ENCODE peak calls at places on chromosome 17, in nine cellular contexts. W is astrocyte, T is MM.1S, O is neural progenitor cell, J is K562, V is mesenchymal stem cell, B is OCI-LY7, E is HepG2, N is fibroblast of lung. X is an unnamed sample. For H3K9me3, the result is how much of the 10 kb centered on the place peaks cover.

GRCh38 chr17:5500804-5501391 is 14.5 kb downstream of the MIS12 start:
- DNase-seq in W (peak), T (peak), O (peak), J (no peak), V (peak), B (peak), E (peak), N (peak), X (peak)

GRCh38 chr17:21213491-21214014 is 408 bp downstream of the TMEM11 start:
- DNase-seq in W (peak), T (peak), O (peak), J (peak), V (no peak), B (peak), E (no peak), N (no peak), X (peak)

GRCh38 chr17:45405250-45406086 is 27.2 kb downstream of the ARHGAP27 start:
- DNase-seq in W (no peak), T (no peak), O (peak), J (peak), V (peak), B (peak), E (no peak), N (no peak), X (peak)

GRCh38 chr17:81722184-81723120 is 10.4 kb downstream of the SLC25A10 start:
- DNase-seq in W (no peak), T (peak), O (no peak), J (peak), V (no peak), B (no peak), E (no peak), N (peak), X (peak)

GRCh38 chr17:4833941-4834501 is 881 bp downstream of the MINK1 start:
- DNase-seq in W (peak), T (no peak), O (peak), J (no peak), V (peak), B (peak), E (peak), N (peak), X (peak)

GRCh38 chr17:37392024-37392590 is 14.5 kb downstream of the ACACA start:
- DNase-seq in W (peak), T (peak), O (peak), J (no peak), V (peak), B (no peak), E (no peak), N (peak), X (peak)

GRCh38 chr17:44992242-44992939 is 24.3 kb upstream of the C1QL1 start:
- DNase-seq in W (no peak), T (no peak), O (no peak), J (no peak), V (no peak), B (no peak), E (no peak), N (no peak), X (no peak)

GRCh38 chr17:57946798-57947358 is 8.3 kb downstream of the CUEDC1 start:
- DNase-seq in W (peak), T (peak), O (no peak), J (no peak), V (peak), B (peak), E (peak), N (peak), X (peak)

GRCh38 chr17:59165933-59166342 is 10.4 kb downstream of the PRR11 start:
- DNase-seq in W (peak), T (peak), O (peak), J (no peak), V (peak), B (peak), E (peak), N (peak), X (peak)

GRCh38 chr17:1714980-1715802 is 5.0 kb upstream of the TLCD2 start:
- DNase-seq in W (peak), T (no peak), O (peak), J (peak), V (peak), B (no peak), E (peak), N (peak), X (peak)

GRCh38 chr17:37476431-37477130 is 13.1 kb upstream of the DUSP14 start:
- DNase-seq in W (no peak), T (no peak), O (no peak), J (no peak), V (peak), B (no peak), E (peak), N (peak), X (peak)

GRCh38 chr17:59783221-59784016 is 76.0 kb downstream of the VMP1 start:
- DNase-seq in W (peak), T (no peak), O (no peak), J (peak), V (peak), B (peak), E (no peak), N (peak), X (no peak)

GRCh38 chr17:60744355-60744958 is 66.8 kb downstream of the BCAS3 start:
- DNase-seq in W (no peak), T (no peak), O (no peak), J (no peak), V (no peak), B (no peak), E (no peak), N (peak), X (no peak)

GRCh38 chr17:10033982-10034381 is 128.9 kb upstream of the RCVRN start:
- DNase-seq in W (no peak), T (no peak), O (no peak), J (no peak), V (no peak), B (no peak), E (no peak), N (peak), X (no peak)

GRCh38 chr17:7407033-7407432 is 612 bp upstream of the NLGN2 start:
- DNase-seq in W (no peak), T (no peak), O (no peak), J (no peak), V (no peak), B (no peak), E (no peak), N (no peak), X (no peak)

GRCh38 chr17:48384164-48384563 is 45.9 kb downstream of the SKAP1 start:
- DNase-seq in W (no peak), T (no peak), O (no peak), J (no peak), V (no peak), B (no peak), E (no peak), N (no peak), X (no peak)
- H3K4me2 ChIP-seq in W (no peak), T (no peak), O (no peak), J (peak), V (no peak), B (no peak), E (no peak), N (no peak), X (no peak)

DNA sequence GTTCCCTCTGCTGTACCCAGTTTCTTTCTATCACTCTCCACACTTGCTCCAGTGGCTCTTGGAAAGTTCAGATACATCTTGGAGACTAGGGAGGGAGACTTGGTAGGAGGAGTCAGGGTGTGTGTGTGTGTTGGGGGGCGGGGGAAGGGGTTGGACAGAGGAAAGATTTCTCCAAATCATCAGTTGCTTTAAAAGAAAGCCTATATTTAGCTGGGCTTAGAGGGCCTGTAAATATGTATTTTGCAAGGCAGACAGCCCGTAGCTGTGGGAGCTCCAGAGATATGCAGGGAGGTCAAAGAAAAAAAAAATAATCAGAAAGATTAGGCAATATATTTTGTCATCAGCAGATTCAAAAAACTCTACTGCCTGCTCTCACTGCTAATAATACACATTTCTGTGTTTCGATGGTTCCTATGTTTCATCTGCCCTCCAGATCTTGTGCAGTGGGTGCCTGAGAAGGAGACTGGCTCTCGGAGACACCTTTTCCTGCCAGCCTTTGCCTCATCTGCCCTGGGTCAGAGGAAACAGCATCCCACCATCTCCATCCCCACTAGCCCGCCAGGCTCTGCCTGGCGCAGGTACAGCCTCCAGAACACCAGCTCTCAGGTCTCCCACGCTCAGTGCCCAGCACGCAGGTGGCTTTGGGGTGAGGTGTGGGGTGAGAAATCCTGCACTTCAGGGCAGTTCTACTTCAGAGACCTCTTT is 4.8 kb upstream of the PPP1R9B start:
- DNase-seq in W (no peak), T (peak), O (no peak), J (no peak), V (peak), B (no peak), E (no peak), N (peak), X (peak)
- H3K9me3 ChIP-seq in W (under half), T (under half), O (under half), J (under half), V (under half), B (under half), E (under half), N (under half), X (under half)

GRCh38 chr17:289409-289808 is 63.2 kb downstream of the RPH3AL start:
- DNase-seq in W (no peak), T (no peak), O (no peak), J (no peak), V (no peak), B (no peak), E (no peak), N (no peak), X (no peak)

GRCh38 chr17:290121-290521 is 62.5 kb downstream of the RPH3AL start:
- DNase-seq in W (no peak), T (no peak), O (no peak), J (no peak), V (no peak), B (no peak), E (no peak), N (no peak), X (no peak)

GRCh38 chr17:288802-289356 is 63.7 kb downstream of the RPH3AL start:
- DNase-seq in W (no peak), T (no peak), O (no peak), J (no peak), V (no peak), B (no peak), E (no peak), N (no peak), X (no peak)

GRCh38 chr17:292016-292415 is 60.6 kb downstream of the RPH3AL start:
- DNase-seq in W (no peak), T (no peak), O (no peak), J (no peak), V (no peak), B (no peak), E (no peak), N (no peak), X (no peak)

DNA sequence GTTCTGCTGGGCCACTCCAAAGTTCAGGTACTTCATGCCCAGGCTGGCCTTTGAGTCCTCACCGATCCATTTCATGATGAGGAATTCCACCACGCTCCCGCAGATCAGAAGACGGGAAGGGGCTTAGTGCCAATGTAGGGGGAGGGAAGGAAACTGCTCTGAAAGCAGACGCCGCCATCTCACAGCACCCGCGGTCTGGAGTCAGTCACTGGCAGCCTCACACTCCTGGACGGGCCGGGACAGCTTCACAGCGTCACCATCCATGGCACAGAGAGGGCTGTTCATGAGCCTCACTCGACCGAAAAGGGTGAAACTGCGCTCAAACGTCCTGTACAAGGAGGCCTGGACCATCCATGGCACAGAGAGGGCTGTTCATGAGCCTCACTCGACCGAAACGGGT is 62.0 kb downstream of the RPH3AL start:
- DNase-seq in W (no peak), T (no peak), O (no peak), J (no peak), V (no peak), B (no peak), E (no peak), N (no peak), X (no peak)
- H2AFZ ChIP-seq in W (peak), T (no peak), O (no peak), J (no peak), V (no peak), B (no peak), E (no peak), N (no peak), X (no peak)

DNA sequence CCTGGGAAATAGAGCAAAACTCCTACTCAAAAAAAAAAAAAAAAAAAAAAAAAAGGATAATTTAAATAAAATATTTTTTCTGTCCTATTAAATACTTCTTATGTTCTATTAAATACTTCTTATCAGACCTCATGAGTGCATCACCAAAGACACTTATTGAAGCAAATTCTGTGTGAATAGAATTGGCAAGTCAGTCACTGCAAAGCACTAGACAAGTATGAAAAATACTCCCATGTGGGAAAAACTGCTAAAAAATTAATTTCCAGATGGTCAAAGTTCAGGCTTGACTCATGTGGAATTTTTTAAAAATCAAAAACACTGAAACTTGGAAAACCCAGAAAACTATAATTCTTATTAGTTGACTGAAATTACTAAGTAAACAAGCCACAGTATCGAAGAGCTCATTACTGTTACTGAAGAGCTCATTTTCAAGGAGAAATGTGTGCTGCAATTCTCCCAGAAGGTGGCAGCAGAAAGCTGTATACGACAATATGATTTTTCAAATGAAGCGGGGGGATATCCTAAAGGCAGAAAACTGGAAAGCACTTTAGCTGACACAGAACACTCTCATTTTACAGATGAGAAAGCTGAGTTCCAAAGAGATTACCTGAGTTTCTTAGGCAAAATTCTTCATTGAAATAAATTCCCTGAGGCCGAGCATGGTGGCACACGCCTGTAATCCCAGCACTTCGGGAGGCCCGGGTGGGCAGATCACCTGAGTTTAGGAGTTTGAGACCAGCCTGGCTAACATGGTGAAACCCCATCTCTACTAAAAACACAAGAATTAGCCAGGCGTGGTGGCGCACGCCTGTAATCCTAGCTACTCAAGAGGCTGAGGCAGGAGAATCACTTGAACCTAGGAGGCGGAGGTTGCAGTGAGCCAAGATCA is 15.9 kb upstream of the FBXO47 start:
- DNase-seq in W (peak), T (peak), O (peak), J (peak), V (peak), B (peak), E (peak), N (peak), X (peak)
- H3K4me2 ChIP-seq in W (no peak), T (no peak), O (no peak), J (no peak), V (no peak), B (no peak), E (no peak), N (no peak), X (no peak)

GRCh38 chr17:40864661-40865380 is 2.2 kb downstream of the KRT12 start:
- DNase-seq in W (no peak), T (no peak), O (no peak), J (no peak), V (no peak), B (no peak), E (peak), N (no peak), X (no peak)
- H3K9me3 ChIP-seq in W (under half), T (under half), O (under half), J (under half), V (under half), B (under half), E (under half), N (under half), X (under half)

GRCh38 chr17:42787266-42787665 is 6.9 kb downstream of the WNK4 start:
- DNase-seq in W (no peak), T (no peak), O (no peak), J (no peak), V (no peak), B (no peak), E (no peak), N (no peak), X (no peak)

GRCh38 chr17:42784361-42784760 is 4.0 kb downstream of the WNK4 start:
- DNase-seq in W (no peak), T (no peak), O (no peak), J (no peak), V (no peak), B (no peak), E (no peak), N (no peak), X (no peak)

GRCh38 chr17:42783778-42784138 is 3.3 kb downstream of the WNK4 start:
- DNase-seq in W (no peak), T (no peak), O (no peak), J (no peak), V (no peak), B (no peak), E (no peak), N (no peak), X (no peak)

GRCh38 chr17:42783062-42783777 is 2.8 kb downstream of the WNK4 start:
- DNase-seq in W (peak), T (no peak), O (no peak), J (no peak), V (peak), B (no peak), E (no peak), N (peak), X (no peak)

GRCh38 chr17:42784811-42785592 is 4.6 kb downstream of the WNK4 start:
- DNase-seq in W (no peak), T (no peak), O (no peak), J (no peak), V (no peak), B (no peak), E (no peak), N (no peak), X (no peak)
- H2AFZ ChIP-seq in W (no peak), T (no peak), O (no peak), J (no peak), V (no peak), B (no peak), E (no peak), N (no peak), X (no peak)

GRCh38 chr17:13590441-13590840 is 11.3 kb downstream of the HS3ST3A1 start:
- DNase-seq in W (no peak), T (no peak), O (no peak), J (no peak), V (peak), B (no peak), E (no peak), N (no peak), X (no peak)
- H3K4me2 ChIP-seq in W (peak), T (no peak), O (no peak), J (no peak), V (no peak), B (no peak), E (no peak), N (peak), X (no peak)

GRCh38 chr17:17422217-17422610 is 54.6 kb upstream of the MED9 start:
- DNase-seq in W (no peak), T (no peak), O (no peak), J (no peak), V (no peak), B (no peak), E (no peak), N (no peak), X (no peak)
- H3K9me3 ChIP-seq in W (under half), T (under half), O (under half), J (under half), V (under half), B (under half), E (under half), N (under half), X (under half)

X was measured in hepatocyte.